ENCODE peak calls at places on chromosomes 11 and 22, in ten cellular contexts. D, R, O, W, Z, J, C, S, F and I are unnamed samples.

GRCh38 chr22:39253427-39254070 is 8.8 kb upstream of the PDGFB start:
- DNase-seq in S (peak), W (peak), F (peak), R (peak), O (peak), C (no peak), D (peak), Z (peak), J (peak), I (peak)

GRCh38 chr11:120710354-120711187 is 199.0 kb downstream of the GRIK4 start:
- DNase-seq in R (peak), O (peak), W (peak), Z (peak), J (peak), C (peak), F (peak), S (no peak), D (peak), I (peak)

GRCh38 chr11:42249401-42249800 is 789.9 kb upstream of the LRRC4C start:
- DNase-seq in S (no peak), F (no peak), D (no peak), O (peak), R (no peak), Z (no peak), C (no peak), W (no peak), J (no peak), I (no peak)

GRCh38 chr22:47161631-47162030 is 399.2 kb downstream of the TBC1D22A start:
- DNase-seq in C (peak), W (no peak), O (no peak), Z (no peak), R (no peak), D (peak), S (no peak), F (peak), J (peak), I (no peak)

GRCh38 chr22:40616578-40616977 is 19.9 kb downstream of the MRTFA start:
- DNase-seq in S (no peak), F (no peak), C (no peak), D (no peak), J (no peak), O (no peak), Z (no peak), W (no peak), R (no peak), I (no peak)

GRCh38 chr11:65571940-65572339 is 398 bp upstream of the FAM89B start:
- DNase-seq in R (peak), J (peak), D (no peak), S (peak), W (no peak), F (no peak), Z (no peak), O (peak), C (no peak), I (no peak)

GRCh38 chr22:39388261-39389011 is 11.1 kb upstream of the TAB1 start:
- DNase-seq in J (peak), D (peak), R (peak), S (peak), Z (peak), W (peak), C (peak), O (peak), F (peak), I (no peak)

GRCh38 chr11:66906077-66906929 is 49.4 kb downstream of the LRFN4 start:
- DNase-seq in R (no peak), J (no peak), W (peak), Z (no peak), S (peak), O (peak), D (peak), F (peak), C (no peak), I (no peak)

GRCh38 chr22:48357196-48357595 is 1470.5 kb downstream of the BRD1 start:
- DNase-seq in Z (no peak), S (no peak), J (no peak), D (no peak), F (no peak), W (no peak), R (peak), C (peak), O (no peak), I (no peak)

GRCh38 chr11:6405837-6406236 is 13.1 kb downstream of the APBB1 start:
- DNase-seq in S (no peak), W (no peak), R (no peak), F (no peak), O (no peak), J (no peak), D (no peak), C (no peak), Z (no peak), I (no peak)

GRCh38 chr11:103696130-103696529 is 340.3 kb upstream of the DDI1 start:
- DNase-seq in Z (no peak), O (no peak), W (no peak), S (no peak), J (no peak), C (no peak), R (no peak), D (no peak), F (no peak), I (no peak)

GRCh38 chr11:10522276-10522675 is 18.7 kb downstream of the RNF141 start:
- DNase-seq in R (no peak), D (no peak), W (no peak), C (no peak), J (no peak), S (no peak), F (no peak), Z (no peak), O (no peak), I (no peak)

GRCh38 chr11:64757549-64758329 is 2.0 kb downstream of the PYGM start:
- DNase-seq in O (no peak), J (no peak), W (no peak), R (no peak), C (peak), Z (no peak), S (no peak), D (no peak), F (no peak), I (no peak)

GRCh38 chr11:94183886-94184264 is 55.2 kb downstream of the PANX1 start:
- DNase-seq in J (peak), W (peak), O (peak), S (peak), Z (no peak), D (no peak), C (peak), R (peak), F (peak), I (no peak)

GRCh38 chr11:129853508-129854228 is 38.0 kb downstream of the TMEM45B start:
- DNase-seq in D (peak), R (peak), Z (no peak), S (peak), O (peak), J (peak), C (no peak), W (no peak), F (no peak), I (no peak)

GRCh38 chr11:104090767-104091166 is 54.3 kb downstream of the DDI1 start:
- DNase-seq in Z (no peak), W (no peak), F (peak), J (no peak), O (no peak), R (no peak), D (no peak), C (no peak), S (no peak), I (no peak)

GRCh38 chr11:9953994-9954626 is 290.2 kb downstream of the SWAP70 start:
- DNase-seq in S (no peak), R (no peak), J (no peak), W (peak), F (peak), C (no peak), D (no peak), Z (no peak), O (peak), I (no peak)

GRCh38 chr11:2996976-2997375 is 4.8 kb upstream of the NAP1L4 start:
- DNase-seq in C (peak), F (no peak), O (no peak), J (no peak), R (no peak), D (peak), Z (no peak), W (no peak), S (peak), I (no peak)

GRCh38 chr11:107819361-107820014 is 39.1 kb downstream of the SLC35F2 start:
- DNase-seq in S (no peak), O (peak), Z (no peak), C (no peak), D (no peak), W (peak), R (no peak), J (no peak), F (no peak), I (no peak)

GRCh38 chr22:33504941-33505647 is 415.2 kb downstream of the LARGE1 start:
- DNase-seq in O (no peak), Z (no peak), D (no peak), R (no peak), C (no peak), J (no peak), W (no peak), F (no peak), S (no peak), I (no peak)

GRCh38 chr11:76655466-76656086 is 15.0 kb downstream of the LRRC32 start:
- DNase-seq in J (no peak), O (no peak), R (no peak), W (no peak), F (no peak), C (peak), Z (no peak), D (peak), S (no peak), I (no peak)

GRCh38 chr11:67614730-67615454 is 8.2 kb downstream of the NDUFV1 start:
- DNase-seq in O (no peak), S (no peak), Z (no peak), R (no peak), J (peak), F (no peak), W (no peak), C (no peak), D (no peak), I (no peak)

GRCh38 chr11:66956689-66957290 is 1.4 kb downstream of the PC start:
- DNase-seq in W (peak), R (peak), C (peak), O (peak), F (peak), D (no peak), Z (no peak), S (peak), J (no peak), I (no peak)

GRCh38 chr11:88359529-88359928 is 22.0 kb upstream of the CTSC start:
- DNase-seq in O (no peak), J (no peak), D (no peak), R (no peak), C (no peak), S (no peak), W (no peak), F (no peak), Z (no peak), I (no peak)

GRCh38 chr11:59429924-59430516 is 3.8 kb upstream of the OR5A2 start:
- DNase-seq in S (no peak), C (no peak), F (peak), D (no peak), O (peak), J (peak), W (peak), Z (peak), R (peak), I (no peak)

GRCh38 chr22:29154364-29155048 is 51.2 kb upstream of the EMID1 start:
- DNase-seq in F (peak), D (peak), W (peak), R (peak), J (peak), S (peak), C (peak), O (peak), Z (peak), I (no peak)

GRCh38 chr22:28247114-28247513 is 328.1 kb upstream of the PITPNB start:
- DNase-seq in O (no peak), D (no peak), F (peak), J (no peak), S (no peak), C (no peak), W (no peak), Z (no peak), R (no peak), I (no peak)

GRCh38 chr11:114072978-114073377 is 13.5 kb downstream of the ZBTB16 start:
- DNase-seq in W (no peak), O (no peak), D (no peak), R (no peak), F (no peak), S (no peak), J (no peak), Z (no peak), C (peak), I (no peak)

GRCh38 chr11:66116576-66117361 is 46.7 kb downstream of the PACS1 start:
- DNase-seq in C (no peak), O (no peak), S (no peak), R (no peak), W (no peak), D (no peak), F (no peak), Z (no peak), J (no peak), I (no peak)

GRCh38 chr11:8035225-8035846 is 45.7 kb upstream of the TUB start:
- DNase-seq in D (peak), Z (no peak), O (no peak), C (no peak), S (no peak), J (no peak), F (no peak), W (no peak), R (no peak), I (no peak)

GRCh38 chr22:50171319-50171964 is 911 bp downstream of the PANX2 start:
- DNase-seq in W (no peak), R (peak), D (no peak), O (no peak), J (no peak), Z (no peak), F (no peak), C (no peak), S (no peak), I (no peak)

GRCh38 chr22:50170453-50171318 is at the start of gene PANX2:
- DNase-seq in Z (no peak), O (no peak), F (no peak), J (peak), R (peak), C (no peak), W (no peak), D (peak), S (no peak), I (no peak)

GRCh38 chr22:50167689-50168489 is 2.6 kb upstream of the PANX2 start:
- DNase-seq in Z (no peak), C (peak), F (no peak), J (no peak), S (no peak), R (no peak), D (no peak), O (no peak), W (no peak), I (no peak)

GRCh38 chr22:50169181-50169759 is 1.3 kb upstream of the PANX2 start:
- DNase-seq in Z (no peak), C (peak), F (no peak), W (no peak), J (peak), O (no peak), D (no peak), R (peak), S (no peak), I (no peak)

DNA sequence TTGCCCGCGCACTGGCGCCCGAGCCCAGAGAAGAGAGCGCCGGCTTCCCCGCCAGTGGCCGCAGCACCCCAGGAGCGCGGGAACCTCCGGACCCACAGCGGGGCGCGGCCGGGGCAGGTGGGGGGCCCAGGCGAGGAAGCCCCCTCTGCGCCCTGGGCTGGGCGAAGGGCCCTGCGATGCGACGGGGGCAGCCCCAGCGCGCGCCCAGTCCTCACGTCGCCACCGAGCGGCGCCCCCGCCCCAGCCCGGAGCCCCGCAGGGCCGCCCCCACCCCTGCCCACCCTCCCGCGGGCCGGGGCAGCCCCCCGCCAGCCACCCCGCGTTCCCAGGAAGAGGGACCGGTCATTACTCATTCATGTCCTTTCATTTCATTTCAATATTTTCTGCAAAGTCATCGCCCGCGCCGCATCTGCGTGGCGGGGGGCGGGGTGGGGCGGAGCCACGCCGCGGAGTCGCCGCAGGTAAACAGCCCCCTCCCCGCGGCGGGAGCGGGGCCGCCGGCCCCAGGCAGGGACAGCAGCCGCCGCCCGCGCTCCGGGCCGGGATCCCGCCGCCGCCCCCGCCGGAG is 673 bp upstream of the PANX2 start:
- DNase-seq in Z (no peak), R (peak), S (peak), F (no peak), C (peak), D (peak), W (no peak), J (peak), O (peak), I (no peak)
- H3K4me3 ChIP-seq in Z (peak), R (peak), S (peak), F (peak), C (peak), D (peak), W (peak), J (no peak), O (peak), I (peak)

GRCh38 chr22:41946360-41947180 is at the start of gene CENPM:
- DNase-seq in S (peak), W (peak), J (peak), D (peak), R (peak), Z (peak), F (peak), O (peak), C (peak), I (no peak)
- TF ChIP-seq CTCF in S (no peak), W (peak), J (peak), D (peak), R (no peak), Z (peak), F (peak), O (peak), C (no peak), I (peak)

GRCh38 chr11:32088117-32088941 is 2.5 kb upstream of the RCN1 start:
- DNase-seq in C (no peak), D (peak), W (peak), S (peak), F (peak), J (peak), O (peak), Z (peak), R (no peak), I (peak)

GRCh38 chr11:32094931-32095330 is 4.1 kb downstream of the RCN1 start:
- DNase-seq in J (no peak), R (no peak), S (no peak), O (peak), W (no peak), D (no peak), F (peak), Z (no peak), C (no peak), I (no peak)

GRCh38 chr11:32087602-32088001 is 3.3 kb upstream of the RCN1 start:
- DNase-seq in O (peak), S (no peak), R (no peak), F (peak), C (no peak), W (peak), J (no peak), D (no peak), Z (no peak), I (no peak)

GRCh38 chr11:32090774-32091370 is at the start of gene RCN1:
- DNase-seq in O (peak), C (peak), S (peak), D (peak), W (peak), Z (peak), J (peak), R (peak), F (peak), I (no peak)

GRCh38 chr11:32092581-32093170 is 1.8 kb downstream of the RCN1 start:
- DNase-seq in J (no peak), O (no peak), S (no peak), R (peak), W (no peak), C (no peak), D (no peak), Z (no peak), F (no peak), I (no peak)
- H3K4me3 ChIP-seq in J (no peak), O (peak), S (peak), R (peak), W (peak), C (peak), D (peak), Z (peak), F (peak), I (peak)

GRCh38 chr11:74373382-74373781 is 24.9 kb downstream of the PGM2L1 start:
- DNase-seq in J (no peak), Z (no peak), O (no peak), D (no peak), S (no peak), F (no peak), C (no peak), W (no peak), R (no peak), I (no peak)
- TF ChIP-seq CTCF in J (no peak), Z (no peak), O (no peak), D (no peak), S (no peak), F (no peak), C (no peak), W (no peak), R (no peak), I (no peak)

DNA sequence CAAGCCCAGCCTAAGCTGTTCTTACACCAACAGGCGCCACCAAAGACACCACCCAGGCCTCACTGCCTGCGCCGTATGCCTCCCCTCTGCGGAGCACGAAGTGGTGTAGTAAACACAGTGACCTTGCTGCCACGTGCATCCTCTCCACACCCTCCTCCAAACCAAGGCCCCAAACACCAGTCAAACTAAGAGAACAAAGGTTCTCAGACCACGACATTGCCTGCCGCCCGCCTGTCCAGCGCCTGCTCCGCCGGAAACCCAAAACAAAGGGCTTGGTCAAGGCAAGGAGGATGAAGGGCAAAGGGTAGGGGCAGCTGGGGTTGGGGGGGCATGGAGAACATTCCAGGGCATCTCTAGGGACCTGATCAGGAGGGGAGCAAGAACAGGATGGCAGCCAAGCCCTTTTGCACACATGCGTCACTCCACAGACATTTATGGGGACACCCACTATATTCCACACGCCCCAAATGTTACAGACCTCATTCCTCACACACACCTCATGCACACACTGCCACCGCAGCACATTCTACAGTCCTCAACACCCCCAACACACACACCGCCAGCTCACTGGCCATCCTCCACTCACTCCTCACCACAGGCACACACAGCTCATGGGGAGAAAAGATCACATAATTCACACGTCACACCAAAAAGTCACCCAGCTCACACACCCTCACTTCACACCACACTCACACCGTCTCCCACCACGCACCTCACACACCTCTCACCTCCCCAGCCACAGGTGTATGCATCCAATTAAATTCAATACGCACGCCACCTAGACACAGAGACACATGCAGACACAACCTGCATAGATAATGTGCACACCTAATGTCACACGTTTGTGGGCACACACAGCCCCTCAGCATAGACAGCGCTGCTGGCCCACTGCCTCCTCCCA is 34.5 kb downstream of the PDE2A start:
- DNase-seq in Z (no peak), J (no peak), D (no peak), F (no peak), W (no peak), S (no peak), C (no peak), O (no peak), R (no peak), I (no peak)
- H3K4me3 ChIP-seq in Z (no peak), J (no peak), D (no peak), F (no peak), W (no peak), S (peak), C (peak), O (no peak), R (no peak), I (no peak)

GRCh38 chr11:47278058-47278457 is 8.1 kb downstream of the MADD start:
- DNase-seq in S (no peak), R (no peak), J (no peak), C (no peak), W (no peak), O (peak), Z (no peak), F (no peak), D (no peak), I (no peak)
- TF ChIP-seq CTCF in S (no peak), R (no peak), J (no peak), C (no peak), W (no peak), O (no peak), Z (no peak), F (no peak), D (no peak), I (no peak)

GRCh38 chr22:24894998-24895397 is 51.5 kb downstream of the LHFPL7 start:
- DNase-seq in J (peak), C (peak), D (peak), W (peak), F (peak), Z (no peak), R (peak), S (peak), O (peak), I (no peak)

GRCh38 chr22:24893341-24894070 is 53.0 kb downstream of the LHFPL7 start:
- DNase-seq in O (no peak), D (no peak), W (no peak), Z (no peak), S (no peak), R (no peak), J (peak), F (no peak), C (no peak), I (no peak)

GRCh38 chr22:24894220-24894975 is 52.1 kb downstream of the LHFPL7 start:
- DNase-seq in W (peak), J (peak), S (peak), F (peak), Z (peak), R (peak), O (peak), C (peak), D (peak), I (peak)
- H3K4me3 ChIP-seq in W (no peak), J (no peak), S (no peak), F (no peak), Z (no peak), R (no peak), O (no peak), C (no peak), D (no peak), I (no peak)

GRCh38 chr11:35142481-35143207 is 3.7 kb downstream of the CD44 start:
- DNase-seq in R (peak), D (no peak), J (peak), F (peak), O (peak), C (no peak), S (no peak), Z (no peak), W (peak), I (no peak)
- TF ChIP-seq CTCF in R (no peak), D (no peak), J (peak), F (no peak), O (peak), C (no peak), S (no peak), Z (no peak), W (no peak), I (no peak)